ENCODE peak calls at places on chromosome 15, in six cellular contexts. One of them, this sample, is unnamed.

GRCh38 chr15:28969511-28970085 is 83.8 kb downstream of the APBA2 start:
- DNase-seq in H9: no peak
- DNase-seq in neuronal stem cell: no peak
- DNase-seq in mesenchymal stem cell: no peak
- DNase-seq in IMR-90: no peak
- DNase-seq in mesendoderm: no peak
- DNase-seq in this sample: peak; percentile 41

GRCh38 chr15:60844431-60845174 is 365.7 kb upstream of the ICE2 start:
- DNase-seq in H9: no peak
- DNase-seq in IMR-90: no peak
- DNase-seq in neuronal stem cell: no peak
- DNase-seq in mesenchymal stem cell: no peak
- DNase-seq in mesendoderm: no peak
- DNase-seq in this sample: no peak

GRCh38 chr15:34900748-34901147 is 68.8 kb downstream of the AQR start:
- DNase-seq in mesendoderm: no peak
- DNase-seq in H9: no peak
- DNase-seq in neuronal stem cell: no peak
- DNase-seq in mesenchymal stem cell: no peak
- DNase-seq in IMR-90: no peak
- DNase-seq in this sample: no peak

GRCh38 chr15:50190723-50191122 is 8.7 kb downstream of the SLC27A2 start:
- DNase-seq in mesendoderm: no peak
- DNase-seq in mesenchymal stem cell: no peak
- DNase-seq in H9: no peak
- DNase-seq in IMR-90: no peak
- DNase-seq in neuronal stem cell: no peak
- DNase-seq in this sample: no peak

GRCh38 chr15:22887157-22887951 is 48.9 kb downstream of the NIPA2 start:
- DNase-seq in neuronal stem cell: no peak
- DNase-seq in H9: no peak
- DNase-seq in IMR-90: peak; percentile 94
- DNase-seq in mesenchymal stem cell: peak; percentile 94
- DNase-seq in mesendoderm: no peak
- DNase-seq in this sample: no peak

GRCh38 chr15:31297880-31298456 is 28.7 kb upstream of the KLF13 start:
- DNase-seq in IMR-90: no peak
- DNase-seq in mesendoderm: no peak
- DNase-seq in H9: no peak
- DNase-seq in mesenchymal stem cell: no peak
- DNase-seq in neuronal stem cell: no peak
- DNase-seq in this sample: no peak

GRCh38 chr15:27679621-27680521 is 419.2 kb downstream of the OCA2 start:
- DNase-seq in IMR-90: no peak
- DNase-seq in mesendoderm: peak; percentile 62
- DNase-seq in neuronal stem cell: no peak
- DNase-seq in H9: peak; percentile 50
- DNase-seq in mesenchymal stem cell: no peak
- DNase-seq in this sample: no peak

GRCh38 chr15:95247068-95247984 is 1016.0 kb downstream of the MCTP2 start:
- DNase-seq in mesendoderm: no peak
- DNase-seq in H9: no peak
- DNase-seq in neuronal stem cell: no peak
- DNase-seq in IMR-90: peak; percentile 98
- DNase-seq in mesenchymal stem cell: peak; percentile 93
- DNase-seq in this sample: no peak

GRCh38 chr15:34737379-34737928 is 17.3 kb downstream of the GJD2 start:
- DNase-seq in H9: no peak
- DNase-seq in IMR-90: peak; percentile 40
- DNase-seq in mesendoderm: no peak
- DNase-seq in mesenchymal stem cell: no peak
- DNase-seq in neuronal stem cell: no peak
- DNase-seq in this sample: no peak

GRCh38 chr15:39851505-39852082 is 68.5 kb downstream of the GPR176 start:
- DNase-seq in H9: no peak
- DNase-seq in IMR-90: peak; percentile 68
- DNase-seq in mesendoderm: peak; percentile 24
- DNase-seq in mesenchymal stem cell: peak; percentile 78
- DNase-seq in neuronal stem cell: no peak
- DNase-seq in this sample: no peak

GRCh38 chr15:58043192-58043903 is 22.2 kb downstream of the ALDH1A2 start:
- DNase-seq in IMR-90: peak; percentile 39
- DNase-seq in mesenchymal stem cell: peak; percentile 37
- DNase-seq in neuronal stem cell: no peak
- DNase-seq in H9: no peak
- DNase-seq in mesendoderm: peak; percentile 17
- DNase-seq in this sample: no peak

GRCh38 chr15:80159811-80160569 is 7.2 kb downstream of the FAH start:
- DNase-seq in neuronal stem cell: no peak
- DNase-seq in mesenchymal stem cell: peak; percentile 46
- DNase-seq in mesendoderm: no peak
- DNase-seq in H9: no peak
- DNase-seq in IMR-90: peak; percentile 46
- DNase-seq in this sample: no peak

GRCh38 chr15:38611228-38611627 is 46.6 kb upstream of the RASGRP1 start:
- DNase-seq in neuronal stem cell: no peak
- DNase-seq in mesendoderm: no peak
- DNase-seq in mesenchymal stem cell: no peak
- DNase-seq in H9: no peak
- DNase-seq in IMR-90: no peak
- DNase-seq in this sample: no peak

GRCh38 chr15:38667875-38668274 is 103.3 kb upstream of the RASGRP1 start:
- DNase-seq in mesenchymal stem cell: no peak
- DNase-seq in neuronal stem cell: no peak
- DNase-seq in H9: no peak
- DNase-seq in IMR-90: no peak
- DNase-seq in mesendoderm: no peak
- DNase-seq in this sample: no peak

GRCh38 chr15:91864669-91865068 is 11.2 kb downstream of the SLCO3A1 start:
- DNase-seq in neuronal stem cell: no peak
- DNase-seq in H9: no peak
- DNase-seq in mesenchymal stem cell: no peak
- DNase-seq in IMR-90: no peak
- DNase-seq in mesendoderm: no peak
- DNase-seq in this sample: no peak

GRCh38 chr15:74470631-74471396 is 9.9 kb upstream of the UBL7 start:
- DNase-seq in IMR-90: no peak
- DNase-seq in mesendoderm: no peak
- DNase-seq in mesenchymal stem cell: no peak
- DNase-seq in neuronal stem cell: no peak
- DNase-seq in H9: no peak
- DNase-seq in this sample: no peak
- H2BK15ac ChIP-seq in IMR-90: no peak overlapping the region
- H2BK15ac ChIP-seq in mesendoderm: no peak overlapping the region
- H2BK15ac ChIP-seq in mesenchymal stem cell: no peak overlapping the region
- H2BK15ac ChIP-seq in neuronal stem cell: no peak overlapping the region
- H2BK15ac ChIP-seq in H9: no peak overlapping the region
- H2BK15ac ChIP-seq in this sample: no peak overlapping the region

GRCh38 chr15:74540135-74540760 is 772 bp upstream of the ARID3B start:
- DNase-seq in neuronal stem cell: no peak
- DNase-seq in IMR-90: peak; percentile 60
- DNase-seq in mesenchymal stem cell: peak; percentile 71
- DNase-seq in mesendoderm: peak; percentile 41
- DNase-seq in H9: no peak
- DNase-seq in this sample: no peak
- H3K18ac ChIP-seq in neuronal stem cell: peak overlapping the region; percentile 88
- H3K18ac ChIP-seq in IMR-90: no peak overlapping the region
- H3K18ac ChIP-seq in mesenchymal stem cell: no peak overlapping the region
- H3K18ac ChIP-seq in mesendoderm: peak overlapping the region; percentile 72
- H3K18ac ChIP-seq in H9: no peak overlapping the region
- H3K18ac ChIP-seq in this sample: peak overlapping the region; percentile 63

DNA sequence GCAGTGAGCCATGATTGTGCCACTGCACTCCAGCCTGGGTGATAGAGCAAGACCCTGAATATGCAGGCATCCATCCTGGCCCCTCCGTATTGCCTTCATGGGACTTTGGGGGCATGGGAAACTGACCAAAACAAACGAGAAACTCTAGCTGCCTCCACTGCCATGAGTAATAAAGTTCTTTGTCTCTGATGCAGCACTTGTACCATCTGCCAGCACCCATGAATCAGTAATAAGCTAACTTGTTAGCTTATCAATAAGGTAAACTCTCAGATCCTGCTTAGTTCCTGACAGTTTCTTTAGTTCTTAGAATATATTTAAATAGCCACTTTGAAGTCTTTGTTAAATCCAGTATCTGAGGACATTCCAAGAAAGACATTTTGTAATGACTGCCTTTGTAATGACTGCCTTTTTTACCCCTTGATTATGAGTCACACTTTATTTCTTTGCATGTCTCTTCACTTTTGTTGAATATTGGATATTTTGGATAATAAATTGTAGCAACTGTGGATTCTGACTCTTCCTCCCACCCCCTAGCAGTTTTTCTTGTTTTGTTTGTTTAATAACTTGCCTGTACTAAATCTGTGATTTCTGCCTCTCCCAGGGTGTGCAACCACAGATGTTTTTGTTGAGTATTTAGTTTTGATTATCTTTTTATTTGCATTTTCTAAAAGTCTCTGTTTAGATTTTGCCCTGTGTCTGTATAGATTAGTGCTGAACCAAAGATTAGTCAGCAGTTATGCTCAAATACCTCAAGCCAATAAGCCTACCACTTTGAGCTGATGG is 136.9 kb downstream of the HCN4 start:
- DNase-seq in mesendoderm: no peak
- DNase-seq in neuronal stem cell: no peak
- DNase-seq in IMR-90: peak; percentile 76
- DNase-seq in H9: no peak
- DNase-seq in mesenchymal stem cell: peak; percentile 58
- DNase-seq in this sample: no peak
- H2BK15ac ChIP-seq in mesendoderm: no peak overlapping the region
- H2BK15ac ChIP-seq in neuronal stem cell: no peak overlapping the region
- H2BK15ac ChIP-seq in IMR-90: peak overlapping the region; percentile 2
- H2BK15ac ChIP-seq in H9: no peak overlapping the region
- H2BK15ac ChIP-seq in mesenchymal stem cell: no peak overlapping the region
- H2BK15ac ChIP-seq in this sample: no peak overlapping the region

DNA sequence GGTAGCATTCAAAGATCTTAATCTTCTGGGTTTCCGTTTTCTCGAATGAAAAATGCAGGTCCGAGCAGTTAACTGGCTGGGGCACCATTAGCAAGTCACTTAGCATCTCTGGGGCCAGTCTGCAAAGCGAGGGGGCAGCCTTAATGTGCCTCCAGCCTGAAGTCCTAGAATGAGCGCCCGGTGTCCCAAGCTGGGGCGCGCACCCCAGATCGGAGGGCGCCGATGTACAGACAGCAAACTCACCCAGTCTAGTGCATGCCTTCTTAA is at the start of gene PATL2:
- DNase-seq in H9: no peak
- DNase-seq in IMR-90: no peak
- DNase-seq in mesendoderm: no peak
- DNase-seq in neuronal stem cell: no peak
- DNase-seq in mesenchymal stem cell: no peak
- DNase-seq in this sample: no peak
- H3K18ac ChIP-seq in H9: peak within 1 kb of the TSS; percentile 61
- H3K18ac ChIP-seq in IMR-90: peak within 1 kb of the TSS; percentile 77
- H3K18ac ChIP-seq in mesendoderm: peak within 1 kb of the TSS; percentile 82
- H3K18ac ChIP-seq in neuronal stem cell: peak within 1 kb of the TSS; percentile 97
- H3K18ac ChIP-seq in mesenchymal stem cell: peak within 1 kb of the TSS; percentile 85
- H3K18ac ChIP-seq in this sample: peak within 1 kb of the TSS; percentile 80

GRCh38 chr15:66770518-66771350 is 68.7 kb downstream of the SMAD6 start:
- DNase-seq in IMR-90: no peak
- DNase-seq in H9: no peak
- DNase-seq in mesenchymal stem cell: no peak
- DNase-seq in mesendoderm: no peak
- DNase-seq in neuronal stem cell: peak; percentile 38
- DNase-seq in this sample: no peak
- H2BK15ac ChIP-seq in IMR-90: no peak overlapping the region
- H2BK15ac ChIP-seq in H9: no peak overlapping the region
- H2BK15ac ChIP-seq in mesenchymal stem cell: no peak overlapping the region
- H2BK15ac ChIP-seq in mesendoderm: no peak overlapping the region
- H2BK15ac ChIP-seq in neuronal stem cell: no peak overlapping the region
- H2BK15ac ChIP-seq in this sample: peak overlapping the region; percentile 75

GRCh38 chr15:75043509-75044257 is 20.3 kb downstream of the PPCDC start:
- DNase-seq in IMR-90: peak; percentile 100
- DNase-seq in neuronal stem cell: no peak
- DNase-seq in H9: no peak
- DNase-seq in mesendoderm: no peak
- DNase-seq in mesenchymal stem cell: peak; percentile 100
- DNase-seq in this sample: no peak

GRCh38 chr15:75044258-75044878 is 21.0 kb downstream of the PPCDC start:
- DNase-seq in H9: no peak
- DNase-seq in mesendoderm: no peak
- DNase-seq in IMR-90: no peak
- DNase-seq in neuronal stem cell: no peak
- DNase-seq in mesenchymal stem cell: no peak
- DNase-seq in this sample: no peak

GRCh38 chr15:75038948-75039533 is 15.7 kb downstream of the PPCDC start:
- DNase-seq in mesenchymal stem cell: no peak
- DNase-seq in neuronal stem cell: no peak
- DNase-seq in mesendoderm: no peak
- DNase-seq in IMR-90: no peak
- DNase-seq in H9: no peak
- DNase-seq in this sample: no peak

GRCh38 chr15:75045332-75046015 is 22.1 kb downstream of the PPCDC start:
- DNase-seq in mesenchymal stem cell: no peak
- DNase-seq in H9: no peak
- DNase-seq in mesendoderm: no peak
- DNase-seq in neuronal stem cell: no peak
- DNase-seq in IMR-90: no peak
- DNase-seq in this sample: no peak

DNA sequence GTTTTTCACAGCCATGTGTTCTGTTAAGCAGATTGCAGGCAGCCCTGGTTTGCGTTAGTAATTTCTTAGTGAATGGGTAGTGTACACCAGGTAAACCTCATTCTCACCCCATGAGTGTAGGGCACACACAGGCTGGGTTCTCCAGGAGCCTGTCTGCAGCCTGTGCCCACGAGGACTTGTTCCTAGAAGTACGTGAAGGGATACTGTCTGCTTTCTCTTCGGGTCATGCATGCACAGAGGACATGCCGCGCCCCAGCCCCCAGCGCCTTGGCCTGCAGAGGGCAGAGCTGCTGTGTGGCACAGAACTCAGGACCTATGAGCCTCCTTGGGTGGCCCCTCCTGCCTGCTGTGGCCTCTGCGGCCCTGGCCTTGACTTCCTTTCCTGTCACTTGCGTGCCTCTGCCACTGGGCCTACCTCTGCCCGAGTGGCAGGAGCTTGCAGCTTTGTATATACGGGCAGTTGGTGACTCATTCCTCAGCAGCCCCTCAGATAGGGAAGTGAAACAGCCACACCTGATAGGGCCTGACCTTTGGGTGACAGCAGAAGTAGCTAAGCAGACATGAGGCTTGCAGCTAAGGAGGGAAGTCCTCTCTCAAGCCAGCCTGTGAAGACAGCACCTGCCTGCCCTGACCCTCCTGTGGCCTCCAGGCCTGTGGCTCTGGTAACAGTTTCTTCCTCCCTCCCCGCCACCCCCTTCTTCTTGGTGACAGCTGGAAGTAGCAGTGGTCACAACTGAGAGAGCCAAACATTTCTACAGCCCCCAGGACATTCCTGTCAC is 19.5 kb downstream of the PPCDC start:
- DNase-seq in neuronal stem cell: no peak
- DNase-seq in H9: peak; percentile 73
- DNase-seq in IMR-90: peak; percentile 64
- DNase-seq in mesenchymal stem cell: peak; percentile 85
- DNase-seq in mesendoderm: peak; percentile 63
- DNase-seq in this sample: peak; percentile 73
- H3K18ac ChIP-seq in neuronal stem cell: no peak overlapping the region
- H3K18ac ChIP-seq in H9: no peak overlapping the region
- H3K18ac ChIP-seq in IMR-90: no peak overlapping the region
- H3K18ac ChIP-seq in mesenchymal stem cell: peak overlapping the region; percentile 59
- H3K18ac ChIP-seq in mesendoderm: no peak overlapping the region
- H3K18ac ChIP-seq in this sample: no peak overlapping the region

GRCh38 chr15:68616397-68616796 is 37.6 kb downstream of the CORO2B start:
- DNase-seq in IMR-90: no peak
- DNase-seq in neuronal stem cell: no peak
- DNase-seq in mesendoderm: no peak
- DNase-seq in mesenchymal stem cell: no peak
- DNase-seq in H9: no peak
- DNase-seq in this sample: no peak
- H2BK15ac ChIP-seq in IMR-90: no peak overlapping the region
- H2BK15ac ChIP-seq in neuronal stem cell: peak overlapping the region; percentile 32
- H2BK15ac ChIP-seq in mesendoderm: no peak overlapping the region
- H2BK15ac ChIP-seq in mesenchymal stem cell: no peak overlapping the region
- H2BK15ac ChIP-seq in H9: no peak overlapping the region
- H2BK15ac ChIP-seq in this sample: no peak overlapping the region